ENCODE peak calls at places on chromosomes 2 and 18, in nine cellular contexts. One of them, this sample, is unnamed.

GRCh38 chr18:30982285-30982992 is 60.1 kb downstream of the DSC3 start:
- DNase-seq in amniotic stem cell: no peak
- DNase-seq in mammary epithelial cell: no peak
- DNase-seq in NCI-H446 treated with DMSO at 0.1 percent for 48 hours: no peak
- DNase-seq in right cardiac atrium: no peak
- DNase-seq in fibroblast of pulmonary artery: no peak
- DNase-seq in sigmoid colon: no peak
- DNase-seq in NCI-H345: no peak
- DNase-seq in H54: no peak
- DNase-seq in this sample: no peak

GRCh38 chr2:8196311-8196710 is 485.5 kb upstream of the ID2 start:
- DNase-seq in sigmoid colon: no peak
- DNase-seq in NCI-H446 treated with DMSO at 0.1 percent for 48 hours: peak; percentile 26
- DNase-seq in NCI-H345: no peak
- DNase-seq in amniotic stem cell: no peak
- DNase-seq in fibroblast of pulmonary artery: no peak
- DNase-seq in right cardiac atrium: no peak
- DNase-seq in H54: no peak
- DNase-seq in mammary epithelial cell: no peak
- DNase-seq in this sample: peak; percentile 23

GRCh38 chr2:85785027-85785822 is 31.4 kb downstream of the ATOH8 start:
- DNase-seq in NCI-H345: no peak
- DNase-seq in mammary epithelial cell: no peak
- DNase-seq in NCI-H446 treated with DMSO at 0.1 percent for 48 hours: peak; percentile 95
- DNase-seq in fibroblast of pulmonary artery: peak; percentile 64
- DNase-seq in amniotic stem cell: peak; percentile 41
- DNase-seq in sigmoid colon: peak; percentile 85
- DNase-seq in right cardiac atrium: peak; percentile 92
- DNase-seq in H54: peak; percentile 83
- DNase-seq in this sample: peak; percentile 98

GRCh38 chr2:98923244-98923940 is 12.6 kb downstream of the CRACDL start:
- DNase-seq in NCI-H345: no peak
- DNase-seq in H54: no peak
- DNase-seq in right cardiac atrium: no peak
- DNase-seq in mammary epithelial cell: no peak
- DNase-seq in sigmoid colon: no peak
- DNase-seq in fibroblast of pulmonary artery: no peak
- DNase-seq in amniotic stem cell: no peak
- DNase-seq in NCI-H446 treated with DMSO at 0.1 percent for 48 hours: no peak
- DNase-seq in this sample: no peak

GRCh38 chr2:67626656-67627055 is 229.5 kb downstream of the ETAA1 start:
- DNase-seq in NCI-H446 treated with DMSO at 0.1 percent for 48 hours: no peak
- DNase-seq in NCI-H345: no peak
- DNase-seq in sigmoid colon: no peak
- DNase-seq in mammary epithelial cell: peak; percentile 12
- DNase-seq in H54: no peak
- DNase-seq in amniotic stem cell: no peak
- DNase-seq in fibroblast of pulmonary artery: peak; percentile 83
- DNase-seq in right cardiac atrium: no peak
- DNase-seq in this sample: peak; percentile 43

GRCh38 chr2:44191739-44192138 is 23.1 kb downstream of the PPM1B start:
- DNase-seq in NCI-H345: no peak
- DNase-seq in sigmoid colon: no peak
- DNase-seq in amniotic stem cell: no peak
- DNase-seq in H54: no peak
- DNase-seq in mammary epithelial cell: no peak
- DNase-seq in right cardiac atrium: no peak
- DNase-seq in NCI-H446 treated with DMSO at 0.1 percent for 48 hours: no peak
- DNase-seq in fibroblast of pulmonary artery: no peak
- DNase-seq in this sample: no peak

GRCh38 chr2:190110131-190110530 is 47.6 kb upstream of the MSTN start:
- DNase-seq in NCI-H446 treated with DMSO at 0.1 percent for 48 hours: no peak
- DNase-seq in right cardiac atrium: no peak
- DNase-seq in mammary epithelial cell: no peak
- DNase-seq in H54: peak; percentile 6
- DNase-seq in sigmoid colon: no peak
- DNase-seq in NCI-H345: no peak
- DNase-seq in fibroblast of pulmonary artery: peak; percentile 78
- DNase-seq in amniotic stem cell: no peak
- DNase-seq in this sample: peak; percentile 55

GRCh38 chr2:182715121-182715895 is 749 bp upstream of the DNAJC10 start:
- DNase-seq in NCI-H446 treated with DMSO at 0.1 percent for 48 hours: no peak
- DNase-seq in NCI-H345: peak; percentile 41
- DNase-seq in sigmoid colon: no peak
- DNase-seq in amniotic stem cell: peak; percentile 52
- DNase-seq in fibroblast of pulmonary artery: peak; percentile 38
- DNase-seq in right cardiac atrium: no peak
- DNase-seq in H54: no peak
- DNase-seq in mammary epithelial cell: no peak
- DNase-seq in this sample: peak; percentile 65

GRCh38 chr2:219434468-219434717 is 250 bp upstream of the SPEG start:
- DNase-seq in H54: no peak
- DNase-seq in sigmoid colon: no peak
- DNase-seq in amniotic stem cell: no peak
- DNase-seq in fibroblast of pulmonary artery: no peak
- DNase-seq in right cardiac atrium: no peak
- DNase-seq in NCI-H345: no peak
- DNase-seq in mammary epithelial cell: no peak
- DNase-seq in NCI-H446 treated with DMSO at 0.1 percent for 48 hours: no peak
- DNase-seq in this sample: no peak

GRCh38 chr2:121974919-121975654 is 219.6 kb downstream of the TSN start:
- DNase-seq in H54: peak; percentile 52
- DNase-seq in amniotic stem cell: peak; percentile 48
- DNase-seq in right cardiac atrium: peak; percentile 72
- DNase-seq in fibroblast of pulmonary artery: peak; percentile 91
- DNase-seq in mammary epithelial cell: peak; percentile 63
- DNase-seq in NCI-H345: peak; percentile 86
- DNase-seq in NCI-H446 treated with DMSO at 0.1 percent for 48 hours: peak; percentile 67
- DNase-seq in sigmoid colon: no peak
- DNase-seq in this sample: peak; percentile 54

GRCh38 chr2:141929331-141930252 is 201.2 kb downstream of the LRP1B start:
- DNase-seq in right cardiac atrium: no peak
- DNase-seq in amniotic stem cell: no peak
- DNase-seq in fibroblast of pulmonary artery: no peak
- DNase-seq in H54: no peak
- DNase-seq in sigmoid colon: no peak
- DNase-seq in mammary epithelial cell: no peak
- DNase-seq in NCI-H345: no peak
- DNase-seq in NCI-H446 treated with DMSO at 0.1 percent for 48 hours: no peak
- DNase-seq in this sample: no peak

GRCh38 chr2:20217041-20217970 is 7.6 kb downstream of the SDC1 start:
- DNase-seq in right cardiac atrium: no peak
- DNase-seq in NCI-H345: no peak
- DNase-seq in sigmoid colon: no peak
- DNase-seq in NCI-H446 treated with DMSO at 0.1 percent for 48 hours: no peak
- DNase-seq in fibroblast of pulmonary artery: no peak
- DNase-seq in amniotic stem cell: no peak
- DNase-seq in H54: peak; percentile 92
- DNase-seq in mammary epithelial cell: peak; percentile 96
- DNase-seq in this sample: no peak